ENCODE peak calls at places on chromosomes 16 and 17, in four cellular contexts. A, V, S and Q are unnamed samples.
A peak's percentile ranks its signal among the peaks of the same experiment; 100 is the strongest.

GRCh38 chr17:71516149-71516548 is 604.7 kb upstream of the SOX9 start:
- DNase-seq in A (no peak), V (no peak), S (no peak), Q (no peak)

GRCh38 chr16:66266436-66267286 is 99.8 kb upstream of the CDH5 start:
- DNase-seq in A (no peak), V (no peak), S (no peak), Q (no peak)

GRCh38 chr17:50155115-50155819 is 4.8 kb upstream of the PPP1R9B start:
- DNase-seq in A (peak; percentile 65), V (no peak), S (no peak), Q (peak; percentile 72)

GRCh38 chr16:27515874-27516353 is 33.8 kb downstream of the GTF3C1 start:
- DNase-seq in V (peak; percentile 18), A (peak; percentile 36), S (peak; percentile 45), Q (no peak)

GRCh38 chr16:87702325-87702811 is 63.4 kb downstream of the KLHDC4 start:
- DNase-seq in V (no peak), A (peak; percentile 87), S (no peak), Q (no peak)

GRCh38 chr17:4130715-4131114 is 12.1 kb downstream of the ZZEF1 start:
- DNase-seq in V (no peak), S (no peak), A (no peak), Q (no peak)

GRCh38 chr17:76053230-76054111 is 18.8 kb downstream of the SRP68 start:
- DNase-seq in V (peak; percentile 56), S (peak; percentile 75), A (no peak), Q (peak; percentile 9)

GRCh38 chr17:68346448-68346847 is 55.2 kb downstream of the ARSG start:
- DNase-seq in S (no peak), V (no peak), A (peak; percentile 95), Q (peak; percentile 74)

GRCh38 chr17:16491703-16492612 is at the start of gene LRRC75A:
- DNase-seq in S (peak; percentile 45), A (peak; percentile 88), V (peak; percentile 55), Q (peak; percentile 86)

GRCh38 chr17:9865585-9865984 is 39.5 kb downstream of the RCVRN start:
- DNase-seq in S (no peak), A (no peak), V (no peak), Q (no peak)

GRCh38 chr16:15041260-15042011 is 14.4 kb downstream of the NTAN1 start:
- DNase-seq in A (peak; percentile 85), V (peak; percentile 16), S (no peak), Q (peak; percentile 93)

GRCh38 chr16:20904507-20905079 is 4.0 kb downstream of the LYRM1 start:
- DNase-seq in A (no peak), V (peak; percentile 44), S (peak; percentile 75), Q (no peak)

GRCh38 chr16:48498761-48499600 is 111.0 kb downstream of the N4BP1 start:
- DNase-seq in A (peak; percentile 30), S (peak; percentile 59), V (peak; percentile 20), Q (no peak)
- H3K4me3 ChIP-seq in A (no peak overlapping the region), S (no peak overlapping the region), V (no peak overlapping the region), Q (no peak overlapping the region)

GRCh38 chr17:78317817-78318400 is 42.0 kb downstream of the SOCS3 start:
- DNase-seq in V (no peak), A (no peak), S (no peak), Q (no peak)
- TF ChIP-seq CTCF in V (no peak), A (no peak), S (no peak), Q (peak; percentile 12)

GRCh38 chr17:29165800-29166506 is 14.2 kb downstream of the MYO18A start:
- DNase-seq in S (no peak), A (peak; percentile 64), V (no peak), Q (peak; percentile 61)

GRCh38 chr17:29162909-29163341 is 17.3 kb downstream of the MYO18A start:
- DNase-seq in V (no peak), A (peak; percentile 55), S (no peak), Q (peak; percentile 89)

GRCh38 chr17:29162082-29162908 is 17.9 kb downstream of the MYO18A start:
- DNase-seq in V (no peak), S (no peak), A (no peak), Q (peak; percentile 37)

GRCh38 chr17:29165261-29165660 is 14.9 kb downstream of the MYO18A start:
- DNase-seq in S (no peak), V (no peak), A (no peak), Q (no peak)

GRCh38 chr17:29163563-29163962 is 16.6 kb downstream of the MYO18A start:
- DNase-seq in V (no peak), A (peak; percentile 6), S (no peak), Q (peak; percentile 12)
- H3K4me1 ChIP-seq in V (peaks cover 35% of the 10 kb centered on the region), A (peaks cover 50% of the 10 kb centered on the region), S (no peaks in the 10 kb centered on the region), Q (peaks cover 51% of the 10 kb centered on the region)

GRCh38 chr17:51814521-51814920 is 344.0 kb downstream of the CA10 start:
- DNase-seq in S (peak; percentile 71), A (no peak), V (no peak), Q (no peak)
- H3K4me3 ChIP-seq in S (no peak overlapping the region), A (no peak overlapping the region), V (no peak overlapping the region), Q (no peak overlapping the region)

DNA sequence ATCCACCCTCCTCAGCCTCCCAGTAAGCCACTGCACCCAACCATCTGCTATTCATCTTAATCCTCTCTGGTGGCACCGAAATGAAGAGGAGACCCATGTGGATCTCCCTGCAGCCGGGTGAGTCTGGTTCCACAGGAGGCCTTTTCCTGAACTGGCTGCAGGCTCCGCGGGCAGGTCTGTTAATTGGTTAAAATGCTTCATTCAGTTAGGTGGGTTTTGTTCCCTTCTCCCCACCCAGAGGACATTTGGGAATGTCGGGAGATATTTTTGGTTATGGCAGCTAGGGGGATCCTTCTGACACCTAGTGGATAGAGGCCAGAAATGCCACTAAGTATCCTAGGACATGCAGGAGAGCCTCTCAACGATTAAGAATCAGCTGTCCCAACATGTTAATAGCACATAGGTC is 16.7 kb downstream of the C16orf54 start:
- DNase-seq in A (no peak), V (peak; percentile 37), S (peak; percentile 50), Q (no peak)
- TF ChIP-seq CTCF in A (peak; percentile 47), V (peak; percentile 84), S (peak; percentile 60), Q (peak; percentile 45)

DNA sequence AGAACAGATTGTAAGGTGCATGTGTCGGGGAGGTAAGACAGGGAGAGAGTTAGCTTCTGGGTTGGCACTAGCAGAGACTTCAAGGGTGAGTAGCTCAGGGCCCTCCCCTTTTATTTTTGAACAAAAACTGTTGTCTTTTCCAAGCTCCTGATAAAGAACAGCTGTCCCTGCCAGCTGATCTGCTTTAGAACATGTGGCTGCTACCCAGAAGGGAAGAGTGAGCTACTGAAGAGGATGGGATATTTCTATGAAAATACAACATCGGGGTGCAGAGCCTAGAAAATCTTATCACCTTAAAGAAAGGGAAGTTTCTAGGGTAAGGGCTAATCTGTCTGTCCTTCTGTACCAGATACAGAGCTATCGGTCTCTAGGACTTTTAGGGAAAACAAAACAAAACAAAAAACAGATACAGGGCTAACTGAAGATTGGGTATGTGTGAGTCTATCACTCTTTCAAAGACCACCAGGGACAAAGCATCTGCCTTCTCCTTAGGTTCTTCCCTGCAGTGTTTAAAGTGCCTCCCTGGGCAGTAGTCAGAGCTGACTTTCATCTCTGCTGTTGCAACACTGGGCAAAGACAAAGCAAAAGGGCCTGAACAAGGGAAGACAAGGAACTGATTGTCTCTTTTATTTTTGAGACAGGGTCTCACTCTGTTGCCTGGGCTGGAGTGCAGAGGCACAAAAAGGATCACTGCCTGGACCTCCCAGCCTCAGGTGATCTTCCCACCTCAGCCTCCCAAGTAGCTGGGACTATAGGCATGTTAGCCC is 5.0 kb upstream of the DHRS13 start:
- DNase-seq in S (no peak), A (no peak), V (no peak), Q (no peak)
- H3K4me1 ChIP-seq in S (peaks cover 15% of the 10 kb centered on the region), A (peaks cover 29% of the 10 kb centered on the region), V (no peaks in the 10 kb centered on the region), Q (peaks cover 3% of the 10 kb centered on the region)